ENCODE peak calls at places on chromosomes 4 and X, in four cellular contexts. R is IMR-90, S is H9, Q is H1. A is an unnamed sample.

GRCh38 chrX:70386240-70386639 is 36.9 kb upstream of the GDPD2 start:
- DNase-seq in S (no peak), R (peak; percentile 37), Q (no peak), A (no peak)

GRCh38 chrX:143165778-143166177 is 140.1 kb downstream of the SPANXN4 start:
- DNase-seq in R (no peak), Q (no peak), S (no peak), A (no peak)

GRCh38 chrX:139211568-139212182 is 318.9 kb upstream of the F9 start:
- DNase-seq in Q (no peak), S (peak; percentile 31), R (no peak), A (peak; percentile 85)

GRCh38 chrX:108156934-108157466 is 65.4 kb downstream of the ATG4A start:
- DNase-seq in S (no peak), Q (no peak), R (no peak), A (no peak)

GRCh38 chrX:47191331-47191730 is 2.3 kb upstream of the UBA1 start:
- DNase-seq in S (no peak), Q (peak; percentile 49), R (no peak), A (peak; percentile 30)

GRCh38 chr4:75490155-75490554 is 24.0 kb downstream of the RCHY1 start:
- DNase-seq in R (peak; percentile 65), Q (no peak), S (no peak), A (peak; percentile 10)

GRCh38 chrX:13000311-13000811 is 25.5 kb downstream of the TMSB4X start:
- DNase-seq in R (no peak), S (no peak), Q (no peak), A (no peak)

GRCh38 chr4:65654976-65655375 is 15.3 kb downstream of the EPHA5 start:
- DNase-seq in Q (no peak), R (no peak), S (no peak), A (no peak)

GRCh38 chr4:87985097-87985886 is 9.8 kb downstream of the SPP1 start:
- DNase-seq in R (peak; percentile 35), Q (peak; percentile 74), S (peak; percentile 81), A (peak; percentile 86)

GRCh38 chr4:150242820-150243458 is 164.7 kb downstream of the DCLK2 start:
- DNase-seq in Q (no peak), S (peak; percentile 58), R (peak; percentile 60), A (peak; percentile 69)

GRCh38 chr4:149896428-149896827 is 80.8 kb upstream of the IQCM start:
- DNase-seq in Q (no peak), R (peak; percentile 55), S (no peak), A (peak; percentile 39)

GRCh38 chr4:152206646-152207435 is 329.1 kb downstream of the FBXW7 start:
- DNase-seq in Q (no peak), S (no peak), R (no peak), A (peak; percentile 68)

GRCh38 chrX:47456080-47456479 is 26.9 kb downstream of the ZNF41 start:
- DNase-seq in Q (no peak), R (no peak), S (no peak), A (no peak)

GRCh38 chr4:10180927-10181744 is 64.5 kb upstream of the WDR1 start:
- DNase-seq in S (no peak), R (peak; percentile 51), Q (no peak), A (peak; percentile 77)

DNA sequence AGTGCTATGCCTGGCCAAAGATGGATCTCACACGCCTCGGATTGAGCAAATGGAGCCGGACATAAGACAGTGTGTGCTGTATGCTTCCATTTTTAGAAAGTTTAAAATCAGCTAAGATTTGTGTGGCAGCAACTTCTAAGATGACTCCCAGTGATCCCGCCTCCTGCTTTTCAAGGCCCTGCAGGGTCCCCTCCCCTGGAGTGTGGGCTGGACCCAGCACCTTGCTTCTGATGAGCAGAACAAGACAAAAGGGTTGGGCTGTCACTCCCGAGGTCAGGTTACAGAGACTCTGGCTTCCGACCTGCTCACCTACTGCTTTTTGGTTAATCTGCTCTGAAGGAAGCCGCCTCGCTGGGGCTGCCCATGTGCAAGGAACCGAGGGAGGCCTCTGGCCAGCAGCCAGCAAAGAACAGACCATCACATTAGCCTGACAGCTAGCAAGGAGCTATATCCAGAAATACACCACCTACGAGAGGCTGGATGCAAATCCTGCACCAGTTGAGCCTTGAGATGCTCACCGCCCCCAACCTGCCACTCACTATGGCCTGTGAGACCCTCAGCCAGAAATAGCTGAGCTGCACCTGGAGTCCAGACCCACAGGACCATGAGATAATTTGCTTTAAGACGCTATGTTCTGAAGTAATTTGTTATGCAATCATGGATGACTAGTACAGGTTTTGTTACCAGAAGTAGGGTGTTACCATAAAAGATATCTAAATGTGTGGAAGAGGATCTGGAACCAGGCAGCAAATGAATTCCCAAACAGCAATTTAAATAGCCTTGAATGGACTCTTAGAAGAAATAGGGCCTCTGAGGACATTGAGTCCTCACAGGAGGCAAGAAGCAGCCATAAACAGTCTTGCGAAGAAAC is 47.6 kb downstream of the CRMP1 start:
- DNase-seq in R (no peak), Q (no peak), S (no peak), A (no peak)
- H4K5ac ChIP-seq in R (no peak overlapping the region), Q (no peak overlapping the region), S (no peak overlapping the region), A (no peak overlapping the region)

DNA sequence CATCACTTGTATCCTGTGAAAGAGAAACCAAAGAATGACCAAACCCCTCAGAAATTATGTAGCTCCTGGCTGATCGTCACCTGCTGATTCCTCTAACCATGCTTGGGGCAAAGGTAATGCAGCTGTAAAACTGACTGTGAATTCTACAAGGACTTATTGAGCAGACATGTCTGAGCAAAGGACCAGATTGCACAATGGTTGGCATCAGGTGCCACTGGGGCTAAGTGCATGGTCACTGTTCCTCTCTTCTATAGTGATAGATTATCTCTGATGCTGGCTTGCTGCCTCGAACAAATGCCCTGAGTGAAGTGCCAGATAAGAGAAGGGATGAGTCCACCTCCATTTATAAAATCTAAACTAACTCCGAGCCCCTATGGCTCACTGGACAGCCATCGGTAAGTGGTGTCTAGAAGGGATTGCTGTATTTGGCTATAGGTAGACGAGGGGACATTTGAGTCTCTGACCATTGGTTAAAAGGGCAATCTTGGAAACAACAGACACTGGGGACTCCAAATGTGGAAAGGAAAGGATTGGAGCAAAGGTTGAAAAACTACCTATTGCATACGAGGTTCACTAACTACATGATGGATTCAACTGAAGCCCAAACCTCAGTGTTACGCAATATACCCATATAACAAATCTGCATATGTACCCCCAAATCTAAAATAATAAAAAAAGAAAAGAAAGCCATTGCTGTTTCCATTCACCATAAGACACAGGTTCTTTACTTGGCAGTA is 110.8 kb upstream of the IGSF1 start:
- DNase-seq in S (no peak), Q (no peak), R (no peak), A (no peak)
- H3K27me3 ChIP-seq in S (no peaks in the 10 kb centered on the region), Q (no peaks in the 10 kb centered on the region), R (no peaks in the 10 kb centered on the region), A (no peaks in the 10 kb centered on the region)

DNA sequence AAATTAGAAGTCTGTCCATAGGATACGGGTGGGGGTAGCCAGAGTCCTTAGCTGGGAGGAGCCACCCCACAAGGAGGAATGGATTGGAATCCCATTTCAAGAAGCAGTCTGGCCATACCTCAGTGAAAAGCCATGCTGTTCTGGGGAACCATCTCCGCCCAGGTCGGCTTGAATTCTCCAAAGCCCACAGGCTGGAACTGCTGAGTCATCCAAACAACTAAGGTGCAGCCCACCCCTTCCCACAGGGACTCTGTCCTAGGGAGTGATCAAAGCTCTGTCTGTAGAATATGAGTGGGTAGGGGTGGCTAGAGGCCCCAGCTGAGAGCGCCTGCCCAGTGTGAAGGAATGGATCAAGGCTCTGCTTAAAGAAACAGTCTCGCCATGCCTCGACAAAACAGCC is 38.8 kb downstream of the ZXDA start:
- DNase-seq in R (no peak), S (no peak), Q (no peak), A (no peak)
- H4K5ac ChIP-seq in R (no peak overlapping the region), S (no peak overlapping the region), Q (no peak overlapping the region), A (no peak overlapping the region)

DNA sequence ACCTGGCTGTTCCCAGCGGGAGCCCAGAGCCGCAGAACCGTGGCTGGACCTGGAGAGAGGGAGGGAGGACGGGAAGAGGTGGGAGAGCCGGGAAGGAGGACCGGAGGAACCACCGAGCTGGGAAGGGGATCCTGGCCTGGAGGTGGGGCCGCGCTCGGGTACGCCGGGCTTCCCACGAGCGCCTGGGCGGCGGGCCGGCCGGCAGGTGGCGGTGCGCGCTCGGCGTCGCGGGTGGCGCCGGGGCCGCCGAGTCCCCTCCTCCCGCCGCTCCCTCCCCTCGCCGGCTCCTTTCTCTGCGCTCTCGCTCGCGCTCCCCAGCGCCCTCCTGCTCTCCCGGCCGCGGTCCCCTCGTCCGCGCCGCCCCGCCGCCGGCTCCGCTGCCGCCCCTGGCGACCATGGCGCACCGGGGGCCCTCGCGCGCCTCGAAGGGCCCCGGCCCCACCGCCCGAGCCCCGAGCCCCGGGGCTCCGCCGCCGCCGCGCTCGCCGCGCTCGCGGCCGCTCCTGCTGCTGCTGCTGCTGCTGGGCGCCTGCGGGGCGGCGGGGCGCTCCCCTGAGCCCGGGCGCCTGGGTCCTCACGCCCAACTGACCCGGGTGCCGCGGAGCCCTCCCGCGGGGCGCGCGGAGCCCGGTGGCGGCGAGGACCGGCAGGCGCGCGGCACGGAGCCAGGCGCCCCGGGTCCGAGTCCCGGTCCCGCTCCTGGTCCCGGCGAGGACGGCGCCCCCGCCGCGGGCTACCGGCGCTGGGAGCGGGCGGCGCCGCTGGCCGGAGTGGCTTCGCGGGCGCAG is at the start of gene SORCS2:
- DNase-seq in S (peak; percentile 74), R (peak; percentile 39), Q (peak; percentile 80), A (peak; percentile 70)
- H3K27me3 ChIP-seq in S (peaks cover 18% of the 10 kb centered on the region), R (peaks cover 85% of the 10 kb centered on the region), Q (peaks cover 32% of the 10 kb centered on the region), A (peaks cover 6% of the 10 kb centered on the region)

DNA sequence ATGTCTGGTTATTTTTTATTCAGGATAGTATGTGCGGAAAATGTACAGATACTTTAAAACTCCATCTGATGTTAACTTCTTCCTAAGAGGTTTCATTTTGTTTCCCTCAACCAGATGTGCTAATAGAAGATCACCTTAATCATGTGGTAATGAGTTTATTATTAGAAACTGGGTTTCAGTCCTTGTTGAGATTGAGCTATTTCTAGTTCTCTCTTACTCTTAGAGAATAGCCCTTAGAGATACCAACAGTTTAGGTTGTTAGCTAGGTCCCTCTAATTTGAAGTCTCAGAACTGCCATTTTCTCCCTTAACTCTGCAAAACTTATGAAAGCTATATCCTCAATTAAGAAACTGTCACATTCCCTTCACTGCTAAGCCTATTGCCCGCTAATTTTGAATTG is 13.0 kb downstream of the FAM47A start:
- DNase-seq in R (no peak), Q (no peak), S (no peak), A (no peak)
- H4K5ac ChIP-seq in R (no peak overlapping the region), Q (no peak overlapping the region), S (no peak overlapping the region), A (no peak overlapping the region)

DNA sequence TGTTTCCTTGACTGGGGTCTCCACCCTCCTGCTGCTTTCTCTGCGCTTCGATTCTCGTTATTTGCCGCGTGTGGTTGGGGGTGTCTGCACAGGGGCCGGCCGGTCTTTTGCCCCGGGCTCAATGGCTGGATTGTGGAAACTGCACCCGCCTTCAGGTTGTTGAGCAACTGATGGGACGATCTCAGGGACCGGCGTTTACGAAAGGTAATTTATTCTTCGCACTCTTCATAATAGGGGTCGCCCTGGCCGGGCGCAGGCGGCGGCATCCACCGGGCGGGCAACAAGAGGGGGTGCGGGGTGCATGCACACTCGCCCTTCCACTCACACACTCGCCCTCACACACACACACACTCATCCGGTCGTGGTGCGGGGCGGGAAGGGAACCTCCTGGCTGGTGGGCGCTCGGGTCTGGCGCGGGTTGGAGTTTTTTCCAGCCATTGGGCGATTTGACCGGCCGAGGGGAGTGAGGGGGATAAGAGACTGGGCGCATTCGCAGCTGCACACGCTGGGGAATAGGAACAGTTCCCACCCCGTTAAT is 1.5 kb downstream of the ADGRL3 start:
- DNase-seq in Q (peak; percentile 63), S (no peak), R (no peak), A (peak; percentile 36)
- H3K27me3 ChIP-seq in Q (peaks cover 15% of the 10 kb centered on the region), S (peaks cover 11% of the 10 kb centered on the region), R (peaks cover 33% of the 10 kb centered on the region), A (no peaks in the 10 kb centered on the region)

GRCh38 chr4:8220661-8221446 is 21.8 kb downstream of the SH3TC1 start:
- DNase-seq in S (no peak), R (no peak), Q (no peak), A (no peak)
- H4K5ac ChIP-seq in S (no peak overlapping the region), R (no peak overlapping the region), Q (no peak overlapping the region), A (no peak overlapping the region)

A was measured in mesendoderm.